ENCODE peak calls at places on chromosomes 2 and 18, in nine cellular contexts. S is CD8-positive, alpha-beta memory T cell; M is memory B cell; X is right cardiac atrium; I is tibial nerve; D is stimulated activated CD4-positive, alpha-beta T cell treated with anti-CD3 and anti-CD28 coated beads, Interleukin-4, amount 100 ng/mL, for 24 hours; L is head of caudate nucleus; U is COR-L47; T is erythroblast. V is an unnamed sample.

GRCh38 chr2:29902356-29902755 is 19.0 kb downstream of the ALK start:
- DNase-seq in S (no peak), M (no peak), X (no peak), I (no peak), D (no peak), L (no peak), U (no peak), T (no peak), V (no peak)

GRCh38 chr2:54897420-54898310 is 152.6 kb downstream of the RTN4 start:
- DNase-seq in S (no peak), M (no peak), X (no peak), I (no peak), D (peak), L (no peak), U (no peak), T (no peak), V (no peak)

GRCh38 chr18:22194151-22194598 is 24.8 kb downstream of the GATA6 start:
- DNase-seq in S (no peak), M (no peak), X (peak), I (no peak), D (no peak), L (no peak), U (no peak), T (peak), V (no peak)

GRCh38 chr2:170886391-170886790 is 42.7 kb upstream of the GORASP2 start:
- DNase-seq in S (no peak), M (no peak), X (no peak), I (no peak), D (no peak), L (no peak), U (no peak), T (no peak), V (no peak)

GRCh38 chr18:8933714-8934284 is 168.7 kb upstream of the NDUFV2 start:
- DNase-seq in S (no peak), M (no peak), X (no peak), I (no peak), D (no peak), L (no peak), U (peak), T (no peak), V (no peak)

GRCh38 chr2:43001055-43001378 is 208.6 kb upstream of the HAAO start:
- DNase-seq in S (no peak), M (no peak), X (no peak), I (no peak), D (no peak), L (no peak), U (no peak), T (no peak), V (no peak)

GRCh38 chr2:7102831-7103230 is 185.6 kb downstream of the RNF144A start:
- DNase-seq in S (no peak), M (no peak), X (no peak), I (no peak), D (no peak), L (no peak), U (no peak), T (no peak), V (no peak)

GRCh38 chr2:239441261-239441701 is 40.5 kb upstream of the HDAC4 start:
- DNase-seq in S (no peak), M (no peak), X (no peak), I (no peak), D (no peak), L (no peak), U (no peak), T (no peak), V (no peak)

GRCh38 chr18:79488311-79489047 is 92.7 kb downstream of the NFATC1 start:
- DNase-seq in S (no peak), M (no peak), X (peak), I (no peak), D (no peak), L (peak), U (no peak), T (no peak), V (no peak)

GRCh38 chr18:12862874-12863482 is 21.1 kb downstream of the PTPN2 start:
- DNase-seq in S (no peak), M (no peak), X (no peak), I (no peak), D (no peak), L (no peak), U (no peak), T (no peak), V (no peak)

GRCh38 chr2:146004470-146004869 is 1484.6 kb upstream of the ZEB2 start:
- DNase-seq in S (no peak), M (no peak), X (no peak), I (no peak), D (no peak), L (no peak), U (no peak), T (no peak), V (no peak)

GRCh38 chr18:32848836-32849235 is 76.0 kb upstream of the KLHL14 start:
- DNase-seq in S (no peak), M (no peak), X (no peak), I (no peak), D (no peak), L (no peak), U (no peak), T (no peak), V (no peak)

GRCh38 chr2:187547353-187547979 is 6.8 kb downstream of the TFPI start:
- DNase-seq in S (no peak), M (no peak), X (peak), I (peak), D (no peak), L (no peak), U (no peak), T (peak), V (no peak)

GRCh38 chr18:26215247-26215970 is 10.8 kb upstream of the TAF4B start:
- DNase-seq in S (no peak), M (peak), X (no peak), I (no peak), D (peak), L (no peak), U (no peak), T (no peak), V (no peak)

GRCh38 chr2:118310016-118310877 is 222.0 kb downstream of the INSIG2 start:
- DNase-seq in S (peak), M (peak), X (peak), I (no peak), D (peak), L (peak), U (no peak), T (peak), V (no peak)

GRCh38 chr2:10427568-10427975 is 20.6 kb downstream of the ODC1 start:
- DNase-seq in S (no peak), M (no peak), X (no peak), I (no peak), D (no peak), L (no peak), U (no peak), T (no peak), V (no peak)

GRCh38 chr2:157194097-157194688 is 63.3 kb upstream of the GALNT5 start:
- DNase-seq in S (no peak), M (peak), X (no peak), I (no peak), D (peak), L (peak), U (peak), T (peak), V (peak)

GRCh38 chr2:47833516-47833968 is 50.6 kb downstream of the MSH6 start:
- DNase-seq in S (no peak), M (no peak), X (no peak), I (no peak), D (no peak), L (no peak), U (no peak), T (no peak), V (no peak)

GRCh38 chr18:63736856-63737255 is 34.1 kb downstream of the SERPINB11 start:
- DNase-seq in S (no peak), M (no peak), X (no peak), I (no peak), D (no peak), L (no peak), U (no peak), T (no peak), V (no peak)

GRCh38 chr2:215845839-215846586 is 167.3 kb downstream of the MREG start:
- DNase-seq in S (no peak), M (no peak), X (no peak), I (no peak), D (no peak), L (no peak), U (no peak), T (no peak), V (no peak)

GRCh38 chr2:39390126-39390692 is 46.9 kb downstream of the MAP4K3 start:
- DNase-seq in S (no peak), M (no peak), X (no peak), I (no peak), D (no peak), L (no peak), U (no peak), T (no peak), V (no peak)

GRCh38 chr2:99617811-99618210 is 128.0 kb upstream of the REV1 start:
- DNase-seq in S (no peak), M (no peak), X (no peak), I (no peak), D (no peak), L (no peak), U (no peak), T (no peak), V (no peak)

GRCh38 chr2:33267745-33268144 is 208.7 kb upstream of the RASGRP3 start:
- DNase-seq in S (no peak), M (no peak), X (no peak), I (no peak), D (no peak), L (no peak), U (no peak), T (no peak), V (no peak)

GRCh38 chr2:68537872-68538271 is 70.5 kb downstream of the APLF start:
- DNase-seq in S (no peak), M (no peak), X (no peak), I (no peak), D (no peak), L (no peak), U (no peak), T (no peak), V (no peak)

GRCh38 chr18:52888014-52888413 is 548.0 kb downstream of the DCC start:
- DNase-seq in S (no peak), M (no peak), X (no peak), I (no peak), D (no peak), L (no peak), U (peak), T (no peak), V (no peak)

GRCh38 chr18:37631422-37631821 is 65.8 kb upstream of the CELF4 start:
- DNase-seq in S (no peak), M (no peak), X (no peak), I (no peak), D (no peak), L (no peak), U (no peak), T (no peak), V (no peak)

GRCh38 chr2:36301843-36302242 is 53.7 kb upstream of the CRIM1 start:
- DNase-seq in S (no peak), M (no peak), X (no peak), I (no peak), D (no peak), L (no peak), U (no peak), T (no peak), V (no peak)

GRCh38 chr2:160294339-160294803 is 94.3 kb upstream of the ITGB6 start:
- DNase-seq in S (no peak), M (no peak), X (peak), I (peak), D (peak), L (peak), U (no peak), T (no peak), V (no peak)

GRCh38 chr2:160061533-160062282 is 707 bp downstream of the PLA2R1 start:
- DNase-seq in S (no peak), M (no peak), X (peak), I (no peak), D (no peak), L (no peak), U (no peak), T (no peak), V (no peak)

GRCh38 chr2:217360781-217361485 is 501.1 kb upstream of the TNP1 start:
- DNase-seq in S (no peak), M (no peak), X (no peak), I (no peak), D (no peak), L (no peak), U (no peak), T (no peak), V (peak)

GRCh38 chr2:11144724-11145079 is 10.6 kb upstream of the SLC66A3 start:
- DNase-seq in S (no peak), M (no peak), X (no peak), I (no peak), D (no peak), L (no peak), U (no peak), T (no peak), V (no peak)

GRCh38 chr2:233041722-233042323 is 9.4 kb downstream of the NEU2 start:
- DNase-seq in S (no peak), M (no peak), X (no peak), I (no peak), D (no peak), L (no peak), U (no peak), T (no peak), V (no peak)

GRCh38 chr2:29518010-29518409 is 402.8 kb downstream of the CLIP4 start:
- DNase-seq in S (no peak), M (no peak), X (no peak), I (no peak), D (no peak), L (no peak), U (no peak), T (no peak), V (peak)

GRCh38 chr2:11513319-11513718 is 20.5 kb upstream of the GREB1 start:
- DNase-seq in S (no peak), M (no peak), X (no peak), I (no peak), D (no peak), L (no peak), U (no peak), T (no peak), V (peak)

GRCh38 chr2:141468746-141469145 is 662.1 kb downstream of the LRP1B start:
- DNase-seq in S (no peak), M (no peak), X (no peak), I (no peak), D (no peak), L (no peak), U (no peak), T (no peak), V (no peak)

GRCh38 chr18:44601447-44601846 is 79.2 kb upstream of the SETBP1 start:
- DNase-seq in S (no peak), M (no peak), X (no peak), I (no peak), D (no peak), L (no peak), U (no peak), T (no peak), V (no peak)